ENCODE peak calls at places on chromosomes 7 and 10, in ten cellular contexts. I is prostate gland, B is HFF-Myc, C is Peyer's patch, G is brain microvascular endothelial cell, K is fibroblast of lung, O is tibial nerve, V is IMR-90, Z is astrocyte of the spinal cord, Q is lower lobe of right lung. Y is an unnamed sample.

GRCh38 chr7:44631458-44632115 is 25.2 kb downstream of the OGDH start:
- DNase-seq in I (no peak), B (no peak), C (no peak), G (no peak), K (peak), O (no peak), V (peak), Z (peak), Q (no peak), Y (no peak)

GRCh38 chr7:87058739-87059524 is 522 bp downstream of the ELAPOR2 start:
- DNase-seq in I (peak), B (no peak), C (peak), G (no peak), K (no peak), O (no peak), V (no peak), Z (no peak), Q (peak), Y (no peak)

GRCh38 chr10:97297556-97298222 is 5.3 kb upstream of the ARHGAP19 start:
- DNase-seq in I (no peak), B (no peak), C (no peak), G (peak), K (peak), O (no peak), V (no peak), Z (no peak), Q (no peak), Y (no peak)

GRCh38 chr10:45180946-45181439 is 134.4 kb downstream of the OR13A1 start:
- DNase-seq in I (no peak), B (no peak), C (no peak), G (no peak), K (no peak), O (no peak), V (no peak), Z (peak), Q (no peak), Y (no peak)

GRCh38 chr7:132751282-132751647 is 175.0 kb upstream of the PLXNA4 start:
- DNase-seq in I (no peak), B (no peak), C (no peak), G (no peak), K (no peak), O (no peak), V (no peak), Z (no peak), Q (no peak), Y (no peak)

GRCh38 chr10:51311232-51311631 is 236.9 kb downstream of the PRKG1 start:
- DNase-seq in I (no peak), B (no peak), C (no peak), G (no peak), K (no peak), O (no peak), V (peak), Z (no peak), Q (no peak), Y (no peak)

GRCh38 chr10:6046458-6047325 is 15.5 kb downstream of the IL2RA start:
- DNase-seq in I (no peak), B (no peak), C (peak), G (no peak), K (no peak), O (no peak), V (no peak), Z (no peak), Q (no peak), Y (no peak)

GRCh38 chr7:81140775-81141174 is 221.9 kb upstream of the SEMA3C start:
- DNase-seq in I (no peak), B (no peak), C (no peak), G (no peak), K (no peak), O (no peak), V (no peak), Z (no peak), Q (no peak), Y (no peak)

GRCh38 chr10:22365644-22366565 is 20.6 kb downstream of the SPAG6 start:
- DNase-seq in I (no peak), B (peak), C (no peak), G (no peak), K (no peak), O (no peak), V (no peak), Z (peak), Q (no peak), Y (no peak)

GRCh38 chr7:50953820-50954219 is 171.1 kb upstream of the GRB10 start:
- DNase-seq in I (no peak), B (no peak), C (no peak), G (peak), K (peak), O (no peak), V (peak), Z (peak), Q (no peak), Y (no peak)

GRCh38 chr7:102009628-102010027 is 192.2 kb downstream of the CUX1 start:
- DNase-seq in I (no peak), B (no peak), C (no peak), G (peak), K (no peak), O (no peak), V (peak), Z (peak), Q (peak), Y (peak)

GRCh38 chr10:101110856-101111523 is 20.1 kb upstream of the TLX1 start:
- DNase-seq in I (no peak), B (no peak), C (no peak), G (no peak), K (no peak), O (no peak), V (no peak), Z (no peak), Q (no peak), Y (no peak)

GRCh38 chr7:142696456-142697179 is 52.7 kb upstream of the PRSS1 start:
- DNase-seq in I (no peak), B (no peak), C (no peak), G (no peak), K (no peak), O (no peak), V (no peak), Z (no peak), Q (no peak), Y (no peak)

GRCh38 chr10:53836638-53837037 is 964.4 kb downstream of the PCDH15 start:
- DNase-seq in I (no peak), B (no peak), C (no peak), G (no peak), K (peak), O (no peak), V (no peak), Z (no peak), Q (no peak), Y (no peak)

GRCh38 chr10:127303746-127304145 is 107.4 kb upstream of the INSYN2A start:
- DNase-seq in I (no peak), B (no peak), C (no peak), G (no peak), K (no peak), O (no peak), V (no peak), Z (no peak), Q (no peak), Y (no peak)

DNA sequence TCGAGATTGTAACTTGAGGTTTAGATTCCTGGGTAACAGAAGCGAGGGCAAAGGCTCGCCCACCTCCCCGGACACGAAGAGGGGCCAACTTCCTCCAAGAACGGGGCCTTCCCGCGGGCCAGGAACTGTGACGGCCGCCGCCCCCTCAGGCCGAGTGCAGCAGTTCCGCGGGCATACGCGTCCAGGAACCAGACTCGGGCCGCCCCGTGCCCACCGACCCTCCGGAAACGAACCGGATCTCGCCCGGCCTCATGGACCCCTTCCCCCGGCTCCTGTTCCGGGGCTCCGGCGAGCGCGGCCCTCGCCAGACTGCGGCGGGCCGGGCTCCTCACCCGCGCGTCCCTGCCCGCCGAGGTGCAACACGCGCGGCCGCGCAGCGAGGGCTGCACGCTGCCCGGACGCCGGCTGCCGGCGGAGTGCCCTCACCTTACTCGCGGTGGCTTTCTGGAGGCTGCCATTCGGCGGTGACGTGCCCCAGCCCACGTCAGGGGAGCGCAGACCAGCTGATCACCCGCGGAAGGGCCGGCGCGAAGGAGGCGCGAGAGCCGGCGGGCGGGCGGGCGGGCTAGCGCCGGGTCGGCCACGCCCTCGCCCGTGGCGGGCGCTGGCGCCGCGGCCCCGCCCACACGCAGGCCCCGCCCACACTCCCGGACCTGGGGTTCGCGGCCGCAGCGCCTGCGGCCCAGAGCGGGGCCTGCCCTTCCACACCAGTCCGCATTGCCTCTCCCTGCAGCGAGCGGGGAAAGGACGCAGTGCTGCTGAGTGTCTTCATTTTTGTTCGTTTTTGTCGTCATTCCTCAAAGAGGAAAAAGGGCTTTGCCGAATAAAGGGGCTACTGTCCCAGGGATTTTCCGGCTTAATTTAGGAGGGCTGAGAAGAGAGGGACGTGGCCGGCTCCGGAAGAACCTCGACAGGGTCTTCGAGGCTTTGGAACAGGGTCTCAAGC is at the start of gene XPNPEP1:
- DNase-seq in I (peak), B (no peak), C (peak), G (peak), K (peak), O (peak), V (peak), Z (peak), Q (peak), Y (no peak)
- H3K4me3 ChIP-seq in I (peak), B (peak), C (peak), G (peak), K (peak), O (peak), V (peak), Z (peak), Q (peak), Y (peak)

GRCh38 chr7:151091988-151092387 is 5.7 kb downstream of the AGAP3 start:
- DNase-seq in I (no peak), B (no peak), C (no peak), G (no peak), K (no peak), O (no peak), V (no peak), Z (no peak), Q (no peak), Y (no peak)

GRCh38 chr7:151091431-151091830 is 5.2 kb downstream of the AGAP3 start:
- DNase-seq in I (no peak), B (no peak), C (peak), G (no peak), K (no peak), O (no peak), V (no peak), Z (no peak), Q (no peak), Y (no peak)

GRCh38 chr7:151094675-151095074 is 8.4 kb downstream of the AGAP3 start:
- DNase-seq in I (no peak), B (no peak), C (no peak), G (no peak), K (no peak), O (no peak), V (no peak), Z (no peak), Q (no peak), Y (no peak)

GRCh38 chr7:151093748-151094147 is 7.5 kb downstream of the AGAP3 start:
- DNase-seq in I (no peak), B (no peak), C (no peak), G (no peak), K (no peak), O (no peak), V (no peak), Z (no peak), Q (no peak), Y (no peak)

DNA sequence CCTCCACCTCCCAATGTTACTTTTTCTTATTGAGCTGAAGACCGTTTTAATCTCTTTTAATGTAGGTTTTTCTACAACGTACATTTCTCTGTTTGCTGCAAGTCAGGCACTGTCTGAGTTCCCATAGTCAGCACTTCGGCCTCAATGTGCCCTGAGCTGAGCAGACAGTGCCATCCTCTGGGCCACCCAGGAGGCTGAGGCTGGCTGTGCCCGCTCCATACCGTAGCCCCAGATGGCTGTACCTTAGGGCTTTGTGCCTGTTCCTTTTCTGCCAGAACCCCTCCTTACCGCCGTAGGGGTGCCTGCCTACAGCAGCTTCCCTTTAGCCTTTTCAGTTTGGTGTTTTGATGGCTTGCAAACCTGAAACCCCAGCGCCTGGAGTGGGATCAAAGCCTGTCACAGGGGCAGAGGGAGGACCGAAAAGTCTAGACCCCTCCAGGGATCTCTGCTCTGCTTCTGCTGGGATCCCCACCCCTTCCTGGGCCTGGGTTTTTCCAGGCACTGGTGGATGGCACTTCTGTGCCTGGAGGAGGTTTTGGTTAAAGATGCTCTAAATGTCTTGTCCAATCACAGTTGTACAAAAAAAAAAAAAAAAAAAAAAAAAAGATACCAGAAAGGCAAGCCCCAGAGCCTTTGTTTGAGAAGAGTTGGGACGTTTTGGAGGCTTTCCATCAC is 9.0 kb downstream of the AGAP3 start:
- DNase-seq in I (no peak), B (no peak), C (no peak), G (no peak), K (no peak), O (no peak), V (no peak), Z (no peak), Q (no peak), Y (no peak)
- TF ChIP-seq CTCF in I (no peak), B (no peak), C (no peak), G (no peak), K (no peak), O (no peak), V (peak), Z (no peak), Q (no peak), Y (no peak)

GRCh38 chr10:27157150-27157549 is 2.0 kb downstream of the MASTL start:
- DNase-seq in I (no peak), B (no peak), C (no peak), G (no peak), K (no peak), O (no peak), V (no peak), Z (peak), Q (no peak), Y (no peak)
- H3K4me3 ChIP-seq in I (no peak), B (peak), C (no peak), G (peak), K (peak), O (no peak), V (no peak), Z (no peak), Q (no peak), Y (no peak)

GRCh38 chr10:124544711-124545110 is 83.1 kb downstream of the LHPP start:
- DNase-seq in I (no peak), B (no peak), C (no peak), G (no peak), K (no peak), O (no peak), V (no peak), Z (no peak), Q (no peak), Y (no peak)
- TF ChIP-seq CTCF in I (no peak), B (no peak), C (no peak), G (no peak), K (no peak), O (no peak), V (no peak), Z (no peak), Q (no peak), Y (no peak)

DNA sequence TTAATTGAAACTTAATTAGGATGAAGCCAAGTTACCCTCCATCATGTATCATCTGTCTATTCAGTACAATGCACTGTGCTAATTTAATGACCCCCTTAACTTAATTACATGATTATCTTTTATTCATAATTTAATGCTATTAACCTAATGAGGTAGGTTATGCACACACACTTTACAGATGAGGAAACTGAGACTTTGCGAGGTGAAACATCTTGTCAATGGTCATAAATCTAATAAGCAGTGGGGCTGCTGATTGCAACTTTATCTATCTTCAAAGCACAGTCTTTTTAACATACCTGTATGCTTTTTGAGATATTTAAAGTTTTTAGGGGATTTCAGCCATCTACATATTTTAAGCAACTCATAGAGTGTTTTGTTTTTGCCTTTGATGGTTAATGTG is 547 bp downstream of the MACC1 start:
- DNase-seq in I (no peak), B (no peak), C (no peak), G (no peak), K (no peak), O (no peak), V (no peak), Z (no peak), Q (no peak), Y (no peak)
- H3K4me3 ChIP-seq in I (no peak), B (no peak), C (peak), G (no peak), K (no peak), O (no peak), V (no peak), Z (no peak), Q (peak), Y (no peak)

GRCh38 chr10:26448292-26448691 is 10.2 kb downstream of the APBB1IP start:
- DNase-seq in I (no peak), B (no peak), C (no peak), G (no peak), K (no peak), O (no peak), V (no peak), Z (no peak), Q (no peak), Y (no peak)
- TF ChIP-seq CTCF in I (no peak), B (no peak), C (no peak), G (no peak), K (no peak), O (no peak), V (no peak), Z (no peak), Q (no peak), Y (no peak)

DNA sequence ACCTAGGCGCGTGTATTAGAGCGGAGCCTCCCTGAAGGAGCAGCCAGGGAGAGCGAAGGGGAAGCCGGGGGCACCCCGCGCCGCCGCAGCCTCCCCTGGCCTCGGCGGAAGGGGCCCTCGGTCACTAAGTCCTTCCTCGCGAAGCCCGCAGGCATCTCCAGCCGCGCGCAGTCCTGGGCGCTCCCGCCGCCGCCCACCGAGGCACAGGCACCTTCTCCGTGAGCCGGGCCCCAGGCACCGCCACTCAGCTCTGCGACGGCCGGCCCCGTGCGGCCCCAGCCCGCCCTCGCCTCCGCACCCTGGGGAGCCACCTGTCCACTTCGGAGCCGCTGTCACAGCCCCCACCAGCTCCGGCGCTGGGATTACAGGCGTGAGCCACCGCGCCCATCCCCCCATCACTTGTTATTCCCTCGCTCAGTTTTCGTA is 80.8 kb downstream of the ZNF467 start:
- DNase-seq in I (no peak), B (no peak), C (no peak), G (no peak), K (no peak), O (no peak), V (no peak), Z (no peak), Q (no peak), Y (no peak)
- H3K4me3 ChIP-seq in I (no peak), B (peak), C (no peak), G (peak), K (peak), O (no peak), V (no peak), Z (no peak), Q (peak), Y (peak)

Y was measured in AG04449.